ENCODE peak calls at places on chromosomes 5 and 9, in eight cellular contexts. Z is T-cell; H is astrocyte of the spinal cord; U is NCI-H2081 treated with DMSO at 0.1 percent for 48 hours; R is omental fat pad; L is stimulated activated CD4-positive, alpha-beta T cell treated with anti-CD3 and anti-CD28 coated beads, Interleukin-2, amount 100 ng/mL, for 24 hours; J is posterior cingulate gyrus; O is HS-5. B is an unnamed sample.

GRCh38 chr5:359301-359897 is 37.9 kb downstream of the AHRR start:
- DNase-seq in O (no peak), U (no peak), L (no peak), Z (no peak), J (peak), R (no peak), H (no peak), B (no peak)

GRCh38 chr9:6902423-6902822 is 144.7 kb downstream of the KDM4C start:
- DNase-seq in J (no peak), L (no peak), U (no peak), H (peak), O (no peak), R (no peak), Z (no peak), B (no peak)

GRCh38 chr5:91301459-91301858 is 81.7 kb downstream of the ARRDC3 start:
- DNase-seq in H (no peak), O (no peak), J (no peak), U (no peak), R (no peak), L (no peak), Z (no peak), B (no peak)

GRCh38 chr5:159893020-159893695 is 23.1 kb upstream of the ADRA1B start:
- DNase-seq in Z (no peak), J (no peak), O (no peak), L (no peak), R (no peak), H (no peak), U (no peak), B (no peak)

GRCh38 chr5:37696190-37697021 is 143.4 kb downstream of the GDNF start:
- DNase-seq in R (no peak), O (no peak), J (no peak), U (no peak), Z (no peak), H (peak), L (no peak), B (no peak)

GRCh38 chr9:84140535-84141101 is 160.0 kb downstream of the RMI1 start:
- DNase-seq in U (no peak), J (peak), H (peak), Z (no peak), L (peak), O (no peak), R (no peak), B (no peak)

GRCh38 chr9:76200315-76200714 is 193.9 kb downstream of the RFK start:
- DNase-seq in H (peak), J (no peak), U (no peak), Z (no peak), R (no peak), O (no peak), L (no peak), B (no peak)

GRCh38 chr5:123371575-123372179 is 51.5 kb downstream of the CEP120 start:
- DNase-seq in H (no peak), U (no peak), Z (peak), R (peak), L (peak), J (peak), O (no peak), B (no peak)

GRCh38 chr5:109936091-109936490 is 246.4 kb downstream of the MAN2A1 start:
- DNase-seq in J (no peak), H (no peak), R (no peak), Z (no peak), U (no peak), O (no peak), L (no peak), B (no peak)

GRCh38 chr5:59656351-59657254 is 236.9 kb downstream of the PDE4D start:
- DNase-seq in L (no peak), H (no peak), J (no peak), Z (no peak), U (no peak), R (no peak), O (no peak), B (peak)

GRCh38 chr9:90546200-90546599 is 96.4 kb downstream of the DIRAS2 start:
- DNase-seq in O (peak), U (peak), H (peak), R (no peak), L (no peak), Z (no peak), J (peak), B (peak)

GRCh38 chr5:5473224-5473623 is 50.7 kb downstream of the ICE1 start:
- DNase-seq in L (no peak), O (peak), R (no peak), J (no peak), Z (no peak), H (no peak), U (no peak), B (no peak)

GRCh38 chr5:180366303-180366702 is 13.2 kb upstream of the GFPT2 start:
- DNase-seq in R (no peak), U (no peak), J (peak), H (peak), Z (no peak), O (no peak), L (no peak), B (no peak)

GRCh38 chr5:175436403-175436802 is 7.6 kb downstream of the DRD1 start:
- DNase-seq in H (no peak), Z (no peak), J (no peak), O (no peak), R (no peak), L (no peak), U (no peak), B (no peak)

GRCh38 chr5:180467028-180467427 is 27.2 kb upstream of the CNOT6 start:
- DNase-seq in J (no peak), H (no peak), Z (no peak), U (no peak), R (no peak), O (no peak), L (no peak), B (no peak)

GRCh38 chr9:93598647-93599241 is 22.4 kb downstream of the PHF2 start:
- DNase-seq in R (no peak), L (no peak), J (peak), H (peak), Z (peak), O (no peak), U (no peak), B (no peak)

GRCh38 chr9:84254972-84255371 is 85.6 kb downstream of the SLC28A3 start:
- DNase-seq in O (no peak), J (no peak), H (no peak), U (no peak), L (no peak), Z (no peak), R (no peak), B (no peak)

B was measured in non-pigmented ciliary epithelial cell.